ENCODE peak calls at places on chromosomes 3 and 15, in four cellular contexts. Q is cardiac muscle cell, L is stomach, W is HCT116. P is an unnamed sample.

GRCh38 chr3:120496278-120496975 is 45.6 kb upstream of the FSTL1 start:
- DNase-seq in W (no peak), L (no peak), Q (no peak), P (no peak)

GRCh38 chr15:90184119-90184785 is 16.9 kb upstream of the SEMA4B start:
- DNase-seq in Q (peak), W (peak), L (peak), P (no peak)

GRCh38 chr15:73856458-73857192 is 16.7 kb upstream of the TBC1D21 start:
- DNase-seq in L (peak), Q (no peak), W (no peak), P (no peak)

GRCh38 chr15:34206016-34206415 is 3.9 kb downstream of the KATNBL1 start:
- DNase-seq in L (no peak), Q (no peak), W (no peak), P (no peak)

GRCh38 chr3:86995537-86995936 is 4.6 kb upstream of the VGLL3 start:
- DNase-seq in W (peak), Q (no peak), L (no peak), P (no peak)

GRCh38 chr3:62229201-62229600 is 144.1 kb downstream of the FEZF2 start:
- DNase-seq in Q (no peak), L (no peak), W (no peak), P (no peak)

GRCh38 chr3:171838218-171838720 is 4.9 kb upstream of the TMEM212 start:
- DNase-seq in L (no peak), Q (peak), W (no peak), P (no peak)

GRCh38 chr3:10334461-10334860 is 13.5 kb upstream of the SEC13 start:
- DNase-seq in W (no peak), L (no peak), Q (no peak), P (no peak)

GRCh38 chr3:72728958-72729467 is 119.2 kb downstream of the SHQ1 start:
- DNase-seq in Q (peak), L (no peak), W (no peak), P (no peak)

GRCh38 chr15:62647195-62647865 is 395.2 kb upstream of the TPM1 start:
- DNase-seq in L (peak), W (peak), Q (no peak), P (no peak)

GRCh38 chr3:148903022-148903442 is 37.9 kb downstream of the CPA3 start:
- DNase-seq in L (no peak), Q (no peak), W (no peak), P (no peak)

GRCh38 chr3:194485876-194486539 is 794 bp downstream of the ATP13A3 start:
- DNase-seq in Q (peak), W (no peak), L (peak), P (peak)

GRCh38 chr3:46675843-46676567 is 17.5 kb downstream of the ALS2CL start:
- DNase-seq in L (no peak), W (no peak), Q (no peak), P (no peak)

GRCh38 chr15:97745481-97746071 is 214.9 kb upstream of the ARRDC4 start:
- DNase-seq in W (no peak), L (peak), Q (peak), P (no peak)

GRCh38 chr3:46649436-46649835 is 37.1 kb downstream of the FAM240A start:
- DNase-seq in L (no peak), W (no peak), Q (no peak), P (no peak)

GRCh38 chr15:25863067-25863967 is at the start of gene ATP10A:
- DNase-seq in Q (peak), W (no peak), L (no peak), P (no peak)

GRCh38 chr3:14412831-14413380 is 10.5 kb downstream of the SLC6A6 start:
- DNase-seq in L (no peak), Q (no peak), W (no peak), P (no peak)

GRCh38 chr15:33154366-33155166 is 39.9 kb downstream of the FMN1 start:
- DNase-seq in L (no peak), Q (no peak), W (no peak), P (no peak)

GRCh38 chr3:147616998-147617619 is 207.9 kb downstream of the ZIC1 start:
- DNase-seq in W (peak), L (no peak), Q (peak), P (no peak)

GRCh38 chr3:41881233-41881821 is 80.6 kb downstream of the ULK4 start:
- DNase-seq in L (no peak), Q (peak), W (no peak), P (no peak)

GRCh38 chr3:159711560-159712333 is 276.9 kb upstream of the IL12A start:
- DNase-seq in W (no peak), L (no peak), Q (peak), P (no peak)

GRCh38 chr3:49616491-49616941 is 57.6 kb upstream of the APEH start:
- DNase-seq in W (no peak), Q (no peak), L (no peak), P (no peak)

GRCh38 chr15:59169337-59169736 is 37.3 kb upstream of the LDHAL6B start:
- DNase-seq in Q (no peak), L (no peak), W (no peak), P (no peak)

GRCh38 chr3:192860464-192860863 is 57.2 kb downstream of the MB21D2 start:
- DNase-seq in W (no peak), Q (no peak), L (no peak), P (no peak)

GRCh38 chr3:365268-365667 is 168.7 kb downstream of the CHL1 start:
- DNase-seq in L (no peak), W (no peak), Q (no peak), P (no peak)

GRCh38 chr15:51074926-51075325 is 19.8 kb downstream of the TNFAIP8L3 start:
- DNase-seq in L (no peak), W (no peak), Q (no peak), P (no peak)

GRCh38 chr3:10638466-10638865 is 133.1 kb upstream of the ATP2B2 start:
- DNase-seq in W (no peak), Q (no peak), L (no peak), P (no peak)

GRCh38 chr15:29924750-29925149 is 102.5 kb upstream of the TJP1 start:
- DNase-seq in Q (peak), L (no peak), W (no peak), P (no peak)

GRCh38 chr15:39874890-39875549 is 45.0 kb downstream of the GPR176 start:
- DNase-seq in L (peak), Q (peak), W (peak), P (no peak)

GRCh38 chr3:141049681-141050080 is 1.5 kb upstream of the SPSB4 start:
- DNase-seq in L (no peak), Q (no peak), W (no peak), P (no peak)

DNA sequence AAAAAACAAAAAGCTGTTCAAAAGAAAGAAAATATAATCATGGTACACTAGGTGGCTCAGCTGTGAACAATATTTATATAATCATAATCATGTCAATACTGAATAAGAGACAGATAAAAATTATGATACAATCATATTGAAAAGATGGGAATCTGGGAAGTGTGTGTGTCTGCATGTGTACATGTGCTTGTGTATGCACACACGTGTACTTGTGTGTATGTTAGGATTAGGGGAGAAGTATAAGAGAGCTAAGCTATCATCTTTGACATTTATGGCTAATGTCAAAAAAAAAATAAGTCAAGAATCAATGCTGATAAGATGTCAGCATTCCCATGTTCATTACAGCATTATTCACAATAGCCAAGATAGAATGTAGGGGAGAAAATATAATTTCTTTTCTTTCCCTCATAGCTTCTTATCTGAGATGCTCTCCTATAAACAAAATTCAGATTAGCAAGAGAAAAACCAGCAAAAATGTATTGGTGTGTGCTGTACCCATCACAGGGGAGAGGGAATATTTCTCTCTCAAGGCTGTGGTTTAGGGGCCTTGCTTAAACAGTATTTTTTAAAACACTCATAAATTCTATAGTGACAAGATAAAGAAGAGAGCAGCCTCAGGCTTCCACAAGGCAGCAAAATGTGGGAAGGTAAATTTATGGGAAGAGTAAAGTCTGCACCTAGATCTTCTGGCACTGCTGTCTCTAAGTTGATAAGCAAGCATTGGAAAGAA is 63.4 kb upstream of the ITGA11 start:
- DNase-seq in L (no peak), Q (no peak), W (no peak), P (no peak)
- H3K27ac ChIP-seq in L (no peak), Q (no peak), W (no peak), P (no peak)

DNA sequence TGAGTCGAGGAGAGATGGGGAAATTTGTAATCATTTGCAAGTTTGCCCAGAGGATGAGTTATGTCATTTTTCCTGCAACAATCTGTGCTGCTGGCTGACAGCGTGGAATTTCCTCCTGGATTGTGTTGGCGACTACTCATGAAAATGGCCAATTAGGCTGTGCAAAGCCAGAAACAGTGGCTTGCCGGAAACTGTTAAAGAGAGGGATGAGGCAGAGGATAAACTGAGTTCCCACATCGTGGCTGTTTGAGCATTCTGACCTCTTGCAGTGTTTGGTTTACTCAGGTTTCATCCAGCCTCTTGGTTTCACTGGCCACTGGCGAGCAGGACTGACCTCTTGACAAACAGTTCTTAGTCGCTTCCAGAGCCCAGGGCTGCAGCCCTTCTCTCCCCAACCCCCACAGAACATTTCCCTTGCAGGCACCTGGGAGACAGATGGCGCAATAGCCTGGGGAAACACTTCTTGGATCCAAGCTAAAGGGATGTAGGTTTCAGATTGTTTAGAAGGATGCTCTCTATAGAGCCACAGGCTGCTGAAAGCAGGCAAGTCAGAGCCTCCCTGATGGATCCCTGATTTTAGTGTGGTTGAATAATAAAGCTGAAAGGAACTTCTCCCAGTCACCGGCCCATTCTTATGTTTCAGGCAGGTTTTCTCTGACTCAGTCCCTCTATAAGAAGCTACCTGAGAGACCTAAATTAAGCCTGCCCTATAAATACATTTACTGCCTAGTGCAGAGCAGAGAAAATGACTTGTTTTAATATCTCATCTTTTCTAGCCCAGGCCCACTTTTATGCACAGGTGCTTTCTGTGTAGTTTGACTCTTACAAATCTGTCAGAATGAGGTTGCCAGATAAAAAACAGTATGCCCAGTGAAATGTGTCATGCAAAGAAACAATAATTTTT is 92.8 kb upstream of the UBE2E1 start:
- DNase-seq in W (no peak), Q (peak), L (no peak), P (peak)
- TF ChIP-seq CTCF in W (no peak), Q (no peak), L (no peak), P (no peak)

GRCh38 chr3:66997560-66998074 is 490 bp upstream of the KBTBD8 start:
- DNase-seq in Q (no peak), W (no peak), L (no peak), P (no peak)
- H3K4me3 ChIP-seq in Q (no peak), W (peak), L (peak), P (peak)

DNA sequence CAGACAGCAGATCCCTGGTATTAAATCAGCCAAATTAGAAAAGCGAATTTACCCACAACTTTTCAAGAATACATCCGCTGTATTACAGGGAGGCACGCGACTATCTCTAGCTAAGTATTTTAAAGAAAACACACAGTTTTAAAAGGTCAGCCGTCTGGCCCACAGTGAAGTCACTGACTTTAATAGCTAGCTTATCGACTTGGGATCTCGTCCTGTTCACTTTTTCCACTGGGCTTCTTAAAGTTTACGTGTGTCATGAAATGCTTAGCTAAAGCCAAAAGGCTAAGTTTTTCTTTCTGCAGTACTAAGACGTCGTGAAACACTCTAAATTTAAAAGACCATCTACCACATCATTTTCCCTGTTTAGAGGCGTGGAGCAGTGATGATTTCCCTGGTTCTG is 27.2 kb downstream of the LRIG1 start:
- DNase-seq in L (no peak), W (no peak), Q (no peak), P (no peak)
- H3K27ac ChIP-seq in L (peak), W (no peak), Q (no peak), P (peak)

GRCh38 chr3:190941694-190942280 is 79.3 kb upstream of the GMNC start:
- DNase-seq in W (no peak), L (no peak), Q (peak), P (no peak)
- TF ChIP-seq CTCF in W (no peak), L (no peak), Q (no peak), P (no peak)